ENCODE peak calls at places on chromosomes 13 and 19, in nine cellular contexts. Y is stimulated activated CD4-positive, alpha-beta T cell treated with anti-CD3 and anti-CD28 coated beads, Interleukin-4, amount 100 ng/mL, for 48 hours; L is DMS79; E is activated CD4-positive, alpha-beta memory T cell treated with anti-CD3 and anti-CD28 coated beads for 36 hours; T is T follicular helper cell; R is stomach; J is cardiac muscle cell; H is fibroblast of the conjunctiva; S is sciatic nerve. X is an unnamed sample.

GRCh38 chr13:65028101-65028500 is 2202.0 kb downstream of the PCDH9 start:
- DNase-seq in H (no peak), J (no peak), L (no peak), E (no peak), R (no peak), S (no peak), T (no peak), Y (no peak), X (no peak)

GRCh38 chr19:5680083-5680436 is 256 bp downstream of the MICOS13 start:
- DNase-seq in Y (no peak), S (peak), T (no peak), J (peak), L (no peak), H (no peak), E (no peak), R (no peak), X (no peak)

GRCh38 chr19:35720648-35721047 is 2.8 kb downstream of the KMT2B start:
- DNase-seq in L (no peak), E (no peak), Y (no peak), S (no peak), H (no peak), R (no peak), T (no peak), J (no peak), X (no peak)

GRCh38 chr13:114069376-114070097 is 62.9 kb downstream of the RASA3 start:
- DNase-seq in T (no peak), Y (no peak), H (no peak), S (peak), L (no peak), R (no peak), J (no peak), E (no peak), X (no peak)

GRCh38 chr13:50589651-50590054 is 253.8 kb downstream of the DLEU7 start:
- DNase-seq in S (no peak), Y (no peak), H (peak), T (no peak), L (no peak), J (no peak), E (no peak), R (no peak), X (no peak)

GRCh38 chr13:74107598-74107997 is 26.6 kb downstream of the KLF12 start:
- DNase-seq in J (no peak), T (no peak), S (no peak), R (no peak), L (no peak), Y (no peak), E (no peak), H (no peak), X (no peak)

GRCh38 chr13:98988277-98988676 is 10.4 kb upstream of the DOCK9 start:
- DNase-seq in H (no peak), J (peak), T (no peak), R (no peak), Y (no peak), E (no peak), S (no peak), L (no peak), X (no peak)

GRCh38 chr13:85772379-85772778 is 26.8 kb downstream of the SLITRK6 start:
- DNase-seq in L (no peak), E (no peak), H (no peak), R (no peak), J (no peak), Y (no peak), T (no peak), S (no peak), X (no peak)

GRCh38 chr19:17404621-17405249 is 695 bp downstream of the BST2 start:
- DNase-seq in H (no peak), Y (no peak), J (no peak), E (peak), R (no peak), S (no peak), T (no peak), L (no peak), X (no peak)

GRCh38 chr19:18280247-18281081 is 958 bp downstream of the JUND start:
- DNase-seq in J (peak), T (peak), H (peak), L (peak), Y (peak), S (peak), E (peak), R (peak), X (peak)

GRCh38 chr13:95956589-95957148 is 96.5 kb downstream of the UGGT2 start:
- DNase-seq in E (no peak), S (no peak), J (no peak), H (peak), T (no peak), Y (no peak), L (no peak), R (no peak), X (no peak)

GRCh38 chr13:43473437-43473836 is 313.3 kb downstream of the ENOX1 start:
- DNase-seq in L (no peak), T (no peak), E (no peak), H (no peak), R (no peak), J (peak), S (no peak), Y (no peak), X (no peak)

GRCh38 chr19:41395355-41395754 is 1.8 kb downstream of the EXOSC5 start:
- DNase-seq in S (no peak), R (no peak), L (no peak), Y (no peak), H (no peak), E (no peak), J (no peak), T (no peak), X (no peak)

GRCh38 chr13:74306496-74306895 is 172.3 kb upstream of the KLF12 start:
- DNase-seq in E (no peak), R (no peak), L (no peak), Y (no peak), T (no peak), J (no peak), S (no peak), H (peak), X (no peak)

GRCh38 chr13:19681517-19681916 is 48.1 kb downstream of the MPHOSPH8 start:
- DNase-seq in E (no peak), J (no peak), S (no peak), H (no peak), R (no peak), T (no peak), Y (no peak), L (no peak), X (no peak)

GRCh38 chr19:55165952-55166529 is 372 bp downstream of the DNAAF3 start:
- DNase-seq in E (peak), Y (no peak), J (peak), S (no peak), H (peak), L (peak), R (peak), T (peak), X (peak)

GRCh38 chr19:9931629-9932028 is 4.7 kb downstream of the OLFM2 start:
- DNase-seq in E (no peak), J (no peak), H (no peak), Y (no peak), T (no peak), L (no peak), R (no peak), S (no peak), X (no peak)

GRCh38 chr13:68304287-68304893 is 1074.3 kb upstream of the PCDH9 start:
- DNase-seq in T (no peak), L (no peak), E (no peak), J (peak), S (no peak), R (no peak), H (peak), Y (no peak), X (no peak)

GRCh38 chr13:19726611-19727010 is 56.1 kb downstream of the PSPC1 start:
- DNase-seq in E (no peak), S (no peak), H (peak), J (no peak), Y (no peak), R (no peak), T (no peak), L (no peak), X (no peak)

GRCh38 chr13:114015608-114016295 is 41.9 kb upstream of the C13orf46 start:
- DNase-seq in R (peak), E (peak), L (no peak), H (no peak), S (no peak), Y (no peak), J (no peak), T (no peak), X (no peak)

GRCh38 chr19:17784201-17785008 is 10.5 kb upstream of the B3GNT3 start:
- DNase-seq in L (peak), T (peak), H (peak), R (peak), J (peak), S (peak), E (peak), Y (peak), X (peak)

GRCh38 chr13:36973621-36974268 is 25.4 kb downstream of the ALG5 start:
- DNase-seq in T (no peak), H (no peak), R (no peak), S (no peak), L (no peak), E (no peak), J (no peak), Y (no peak), X (no peak)

GRCh38 chr19:7550987-7551761 is 15.7 kb downstream of the PNPLA6 start:
- DNase-seq in S (peak), T (no peak), H (peak), Y (no peak), L (no peak), J (peak), R (peak), E (peak), X (peak)

GRCh38 chr13:98774776-98775175 is 22.3 kb upstream of the SLC15A1 start:
- DNase-seq in E (no peak), Y (no peak), S (no peak), J (no peak), R (no peak), H (no peak), L (no peak), T (no peak), X (no peak)

GRCh38 chr13:23428183-23428528 is 5.3 kb downstream of the SACS start:
- DNase-seq in R (no peak), Y (no peak), L (no peak), S (no peak), T (no peak), J (no peak), H (no peak), E (no peak), X (no peak)

GRCh38 chr19:704447-704741 is 4.3 kb upstream of the PALM start:
- DNase-seq in S (no peak), J (no peak), L (no peak), Y (no peak), R (no peak), H (no peak), E (no peak), T (no peak), X (no peak)

GRCh38 chr13:102198418-102199322 is 203.2 kb downstream of the FGF14 start:
- DNase-seq in J (no peak), L (no peak), S (no peak), T (no peak), H (no peak), R (no peak), Y (no peak), E (no peak), X (no peak)

GRCh38 chr19:50843701-50844221 is 10.4 kb upstream of the KLK15 start:
- DNase-seq in T (no peak), S (no peak), Y (no peak), R (no peak), J (no peak), E (no peak), L (no peak), H (no peak), X (no peak)

GRCh38 chr13:72726721-72727416 is 560 bp downstream of the MZT1 start:
- DNase-seq in H (no peak), L (peak), E (peak), T (peak), Y (peak), S (peak), R (peak), J (peak), X (peak)

GRCh38 chr19:48961051-48961649 is 4.0 kb upstream of the FTL start:
- DNase-seq in J (no peak), E (no peak), S (no peak), R (no peak), T (no peak), H (no peak), L (no peak), Y (no peak), X (no peak)

GRCh38 chr19:54851353-54851752 is 1.1 kb downstream of the KIR3DL2 start:
- DNase-seq in S (no peak), R (no peak), H (no peak), Y (no peak), J (no peak), E (no peak), T (no peak), L (no peak), X (no peak)

GRCh38 chr19:44476559-44477408 is 23.5 kb downstream of the ZNF180 start:
- DNase-seq in H (no peak), T (no peak), S (no peak), L (no peak), J (peak), E (no peak), Y (no peak), R (no peak), X (no peak)

X was measured in H9.